ENCODE peak calls at places on chromosomes 12 and 14, in five cellular contexts. W is SK-N-SH, V is GM12878, G is H1, M is HCT116. C is an unnamed sample.

GRCh38 chr14:49497267-49497666 is 88.9 kb downstream of the RPS29 start:
- DNase-seq in W (no peak), V (no peak), G (no peak), M (no peak), C (no peak)

GRCh38 chr14:74478996-74479635 is 14.0 kb downstream of the NPC2 start:
- DNase-seq in W (peak), V (no peak), G (no peak), M (no peak), C (peak)

GRCh38 chr14:90900712-90901111 is 84.5 kb upstream of the TTC7B start:
- DNase-seq in W (no peak), V (no peak), G (no peak), M (no peak), C (no peak)

GRCh38 chr12:95998611-95999300 is 2.6 kb upstream of the HAL start:
- DNase-seq in W (peak), V (peak), G (no peak), M (peak), C (peak)

GRCh38 chr12:27610380-27610779 is 85.9 kb upstream of the REP15 start:
- DNase-seq in W (no peak), V (no peak), G (no peak), M (peak), C (peak)

GRCh38 chr12:4251228-4251891 is 22.2 kb upstream of the CCND2 start:
- DNase-seq in W (no peak), V (no peak), G (no peak), M (no peak), C (no peak)

GRCh38 chr14:46053221-46053620 is 598.4 kb downstream of the RPL10L start:
- DNase-seq in W (no peak), V (no peak), G (no peak), M (no peak), C (no peak)

GRCh38 chr12:18886962-18887361 is 149.0 kb downstream of the CAPZA3 start:
- DNase-seq in W (no peak), V (no peak), G (no peak), M (no peak), C (no peak)

GRCh38 chr12:115983226-115983798 is 294.2 kb downstream of the MED13L start:
- DNase-seq in W (no peak), V (no peak), G (peak), M (no peak), C (peak)

GRCh38 chr14:71384007-71384605 is 476.8 kb downstream of the PCNX1 start:
- DNase-seq in W (no peak), V (no peak), G (no peak), M (no peak), C (no peak)

GRCh38 chr12:66014818-66015217 is 115.7 kb downstream of the LLPH start:
- DNase-seq in W (no peak), V (no peak), G (no peak), M (no peak), C (no peak)

GRCh38 chr12:25806271-25806670 is 152.2 kb upstream of the RASSF8 start:
- DNase-seq in W (no peak), V (no peak), G (no peak), M (no peak), C (no peak)

GRCh38 chr12:15001733-15002471 is 29.1 kb downstream of the PDE6H start:
- DNase-seq in W (no peak), V (no peak), G (peak), M (no peak), C (peak)

GRCh38 chr14:59377991-59378720 is 87.0 kb downstream of the GPR135 start:
- DNase-seq in W (no peak), V (no peak), G (no peak), M (no peak), C (no peak)

GRCh38 chr12:110888256-110888991 is 32.0 kb downstream of the MYL2 start:
- DNase-seq in W (no peak), V (no peak), G (no peak), M (no peak), C (no peak)

GRCh38 chr12:44227601-44228000 is 391.7 kb downstream of the TMEM117 start:
- DNase-seq in W (no peak), V (no peak), G (no peak), M (no peak), C (no peak)

GRCh38 chr14:50008562-50009355 is 107.6 kb downstream of the VCPKMT start:
- DNase-seq in W (no peak), V (no peak), G (no peak), M (no peak), C (no peak)

GRCh38 chr12:114340231-114340630 is 65.7 kb downstream of the TBX5 start:
- DNase-seq in W (no peak), V (no peak), G (no peak), M (no peak), C (no peak)

GRCh38 chr12:88957358-88957757 is 377.1 kb upstream of the KITLG start:
- DNase-seq in W (no peak), V (no peak), G (no peak), M (no peak), C (no peak)

GRCh38 chr12:26429070-26429691 is 233.8 kb downstream of the SSPN start:
- DNase-seq in W (no peak), V (no peak), G (no peak), M (no peak), C (no peak)

GRCh38 chr12:23757541-23757962 is 191.9 kb downstream of the SOX5 start:
- DNase-seq in W (no peak), V (no peak), G (no peak), M (no peak), C (peak)

GRCh38 chr14:30551460-30551859 is 7.5 kb upstream of the G2E3 start:
- DNase-seq in W (no peak), V (no peak), G (no peak), M (no peak), C (no peak)

GRCh38 chr14:26255213-26255612 is 342.6 kb downstream of the NOVA1 start:
- DNase-seq in W (no peak), V (no peak), G (no peak), M (no peak), C (peak)

GRCh38 chr14:102872020-102872419 is 50.4 kb upstream of the AMN start:
- DNase-seq in W (no peak), V (no peak), G (no peak), M (no peak), C (no peak)

GRCh38 chr12:109524466-109525278 is 47.2 kb downstream of the UBE3B start:
- DNase-seq in W (no peak), V (no peak), G (no peak), M (no peak), C (no peak)

GRCh38 chr12:128644664-128645296 is 179.0 kb downstream of the SLC15A4 start:
- DNase-seq in W (peak), V (no peak), G (peak), M (no peak), C (peak)

GRCh38 chr12:124308741-124309140 is 13.8 kb downstream of the RFLNA start:
- DNase-seq in W (no peak), V (no peak), G (no peak), M (no peak), C (no peak)
- TF ChIP-seq JUND in W (no peak), V (no peak), G (no peak), M (no peak), C (no peak)

GRCh38 chr12:127172857-127173256 is 1094.1 kb upstream of the TMEM132C start:
- DNase-seq in W (no peak), V (no peak), G (no peak), M (no peak), C (no peak)

GRCh38 chr12:127170271-127171180 is 1096.4 kb upstream of the TMEM132C start:
- DNase-seq in W (no peak), V (no peak), G (no peak), M (no peak), C (no peak)

GRCh38 chr12:127165567-127166392 is 1101.2 kb upstream of the TMEM132C start:
- DNase-seq in W (peak), V (no peak), G (peak), M (peak), C (peak)

GRCh38 chr12:127174881-127175280 is 1092.1 kb upstream of the TMEM132C start:
- DNase-seq in W (no peak), V (no peak), G (no peak), M (no peak), C (no peak)

DNA sequence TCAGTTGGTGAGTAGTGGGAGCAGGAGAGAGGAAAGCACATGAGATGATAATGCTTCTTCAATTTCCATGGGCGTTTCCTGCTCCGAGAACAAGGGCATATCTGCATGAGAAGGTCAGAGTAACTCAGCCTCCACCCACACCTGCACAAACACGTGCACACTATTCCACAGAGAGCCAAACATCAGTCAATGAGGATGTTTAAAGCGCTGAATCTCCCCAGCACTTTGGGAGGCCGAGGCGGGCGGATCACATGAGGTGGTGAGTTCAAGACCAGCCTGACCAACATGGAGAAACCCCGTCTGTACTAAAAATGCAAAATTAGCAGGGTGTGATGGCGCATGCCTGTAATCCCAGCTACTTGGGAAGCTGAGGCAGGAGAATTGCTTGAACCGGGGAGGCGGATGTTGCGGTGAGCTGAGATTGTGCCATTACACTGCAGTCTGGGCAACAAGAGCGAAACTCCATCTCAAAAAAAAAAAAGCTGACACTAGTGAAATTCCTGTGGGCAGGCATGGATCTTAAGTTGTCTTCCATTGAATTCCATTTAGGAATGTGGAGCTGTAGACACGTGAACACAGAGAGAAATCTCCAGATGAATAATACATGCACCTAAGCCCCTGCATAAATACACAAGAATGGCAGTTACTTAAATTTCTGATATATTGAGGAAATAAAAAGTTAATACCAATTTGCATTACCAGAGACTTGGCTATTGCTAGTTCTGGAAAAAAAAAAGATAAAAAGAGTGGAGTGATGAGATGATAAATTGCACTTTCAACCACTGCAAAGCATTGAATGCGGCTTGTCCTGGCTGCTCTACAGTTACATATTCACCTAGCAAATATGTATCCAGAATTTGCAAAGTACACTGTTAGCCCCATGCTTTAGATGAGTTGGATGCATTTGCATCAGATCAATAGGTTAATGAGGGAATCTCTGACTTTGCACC is 1097.4 kb upstream of the TMEM132C start:
- DNase-seq in W (no peak), V (no peak), G (no peak), M (no peak), C (no peak)
- TF ChIP-seq JUND in W (no peak), V (no peak), G (no peak), M (no peak), C (no peak)

DNA sequence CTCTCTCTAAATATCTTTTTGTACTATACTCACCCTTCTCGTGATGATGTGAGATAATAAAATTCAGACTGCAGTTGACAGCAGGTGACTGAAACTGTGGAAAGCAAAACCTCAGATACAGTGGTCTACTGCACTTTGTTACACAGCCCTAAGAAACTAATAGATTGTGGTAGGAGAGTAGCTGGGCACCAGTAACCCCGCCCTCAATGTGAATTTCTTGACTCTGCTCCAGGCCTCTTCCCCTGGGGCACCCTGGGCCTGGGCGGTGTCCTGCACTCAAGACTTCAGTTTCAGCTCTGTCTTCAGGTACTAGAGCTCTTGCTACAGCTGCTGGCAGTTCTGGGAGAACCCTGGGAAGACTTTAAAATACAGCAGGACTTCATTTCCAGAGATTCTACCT is 197.5 kb upstream of the AVPR1A start:
- DNase-seq in W (no peak), V (no peak), G (no peak), M (no peak), C (no peak)
- TF ChIP-seq JUND in W (no peak), V (no peak), G (no peak), M (no peak), C (no peak)

GRCh38 chr14:104425171-104425681 is 154.3 kb upstream of the C14orf180 start:
- DNase-seq in W (peak), V (no peak), G (no peak), M (no peak), C (no peak)
- TF ChIP-seq JUND in W (no peak), V (no peak), G (no peak), M (no peak), C (no peak)

DNA sequence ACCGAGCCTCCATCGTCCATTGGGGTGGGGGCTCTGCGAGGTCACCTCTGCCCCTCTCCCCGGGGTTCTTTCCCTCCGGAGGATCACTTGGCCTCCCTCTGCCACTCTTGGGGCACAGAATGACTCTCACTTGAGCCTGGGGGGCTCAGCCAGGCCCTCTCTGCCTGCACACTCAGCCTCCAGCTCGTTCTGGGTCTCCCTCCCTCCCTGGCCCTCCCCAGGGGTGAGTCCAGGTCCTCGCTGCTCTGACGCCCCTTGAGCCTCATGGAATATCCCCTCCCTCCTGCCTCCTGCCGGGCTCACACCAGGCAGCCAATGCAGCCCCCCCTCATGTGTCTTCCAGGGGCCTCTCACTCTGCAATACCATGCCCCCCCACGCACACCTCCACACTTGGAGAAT is 17.7 kb upstream of the SFSWAP start:
- DNase-seq in W (no peak), V (no peak), G (peak), M (no peak), C (no peak)
- TF ChIP-seq JUND in W (no peak), V (no peak), G (no peak), M (no peak), C (no peak)

GRCh38 chr14:97426776-97427175 is 629.6 kb downstream of the VRK1 start:
- DNase-seq in W (no peak), V (no peak), G (no peak), M (no peak), C (no peak)
- TF ChIP-seq JUND in W (no peak), V (no peak), G (no peak), M (no peak), C (no peak)

C was measured in T47D.